ENCODE peak calls at places on chromosomes 6 and 20, in eight cellular contexts. Y, I, V, Z, C, K, F and G are unnamed samples.

GRCh38 chr20:59398552-59399265 is 98.3 kb downstream of the EDN3 start:
- DNase-seq in Y (no peak), I (no peak), V (no peak), Z (no peak), C (no peak), K (no peak), F (no peak), G (no peak)

GRCh38 chr20:35395728-35396127 is 16.0 kb downstream of the UQCC1 start:
- DNase-seq in Y (no peak), I (no peak), V (no peak), Z (no peak), C (peak; percentile 14), K (no peak), F (no peak), G (peak; percentile 85)

GRCh38 chr6:13586936-13587542 is 12.6 kb downstream of the SIRT5 start:
- DNase-seq in Y (no peak), I (no peak), V (no peak), Z (no peak), C (no peak), K (no peak), F (no peak), G (peak; percentile 23)

GRCh38 chr6:116672306-116672705 is 3.7 kb upstream of the ZUP1 start:
- DNase-seq in Y (no peak), I (no peak), V (no peak), Z (no peak), C (no peak), K (no peak), F (no peak), G (no peak)

GRCh38 chr6:169746556-169746955 is 4.8 kb downstream of the DYNLT2 start:
- DNase-seq in Y (no peak), I (no peak), V (no peak), Z (no peak), C (no peak), K (no peak), F (no peak), G (no peak)

GRCh38 chr20:4593149-4593525 is 128.6 kb upstream of the PRND start:
- DNase-seq in Y (no peak), I (no peak), V (no peak), Z (no peak), C (no peak), K (no peak), F (no peak), G (no peak)

GRCh38 chr6:170473226-170473789 is 79.8 kb downstream of the PSMB1 start:
- DNase-seq in Y (no peak), I (no peak), V (no peak), Z (no peak), C (peak; percentile 89), K (no peak), F (no peak), G (no peak)

GRCh38 chr6:117840541-117840983 is 66.5 kb upstream of the SLC35F1 start:
- DNase-seq in Y (no peak), I (no peak), V (no peak), Z (no peak), C (no peak), K (no peak), F (no peak), G (peak; percentile 60)

GRCh38 chr6:90169328-90169886 is 127.2 kb downstream of the BACH2 start:
- DNase-seq in Y (no peak), I (peak; percentile 37), V (no peak), Z (no peak), C (no peak), K (no peak), F (no peak), G (peak; percentile 6)

GRCh38 chr6:25166955-25167753 is 112.0 kb upstream of the CARMIL1 start:
- DNase-seq in Y (no peak), I (no peak), V (no peak), Z (no peak), C (no peak), K (no peak), F (no peak), G (no peak)

GRCh38 chr6:158517581-158517980 is 42.3 kb upstream of the TMEM181 start:
- DNase-seq in Y (no peak), I (no peak), V (no peak), Z (peak; percentile 23), C (no peak), K (no peak), F (no peak), G (no peak)

GRCh38 chr20:9609892-9610502 is 95.6 kb downstream of the LAMP5 start:
- DNase-seq in Y (no peak), I (peak; percentile 47), V (peak; percentile 26), Z (peak; percentile 62), C (peak; percentile 78), K (no peak), F (no peak), G (peak; percentile 65)

GRCh38 chr6:79170915-79171314 is 63.6 kb downstream of the HMGN3 start:
- DNase-seq in Y (no peak), I (no peak), V (no peak), Z (no peak), C (no peak), K (no peak), F (no peak), G (no peak)

GRCh38 chr6:161498881-161499280 is 225.0 kb upstream of the AGPAT4 start:
- DNase-seq in Y (no peak), I (no peak), V (no peak), Z (no peak), C (no peak), K (no peak), F (no peak), G (no peak)

GRCh38 chr6:20198156-20198555 is 14.1 kb downstream of the MBOAT1 start:
- DNase-seq in Y (no peak), I (no peak), V (no peak), Z (no peak), C (no peak), K (no peak), F (no peak), G (no peak)

GRCh38 chr20:57656252-57656820 is 36.1 kb upstream of the ZBP1 start:
- DNase-seq in Y (no peak), I (peak; percentile 18), V (no peak), Z (peak; percentile 54), C (no peak), K (no peak), F (no peak), G (no peak)

GRCh38 chr20:7195704-7196103 is 428.2 kb downstream of the BMP2 start:
- DNase-seq in Y (no peak), I (no peak), V (no peak), Z (no peak), C (no peak), K (no peak), F (no peak), G (peak; percentile 71)

GRCh38 chr6:139708342-139709199 is 334.1 kb upstream of the CITED2 start:
- DNase-seq in Y (no peak), I (no peak), V (no peak), Z (no peak), C (no peak), K (no peak), F (no peak), G (peak; percentile 85)

GRCh38 chr6:84492246-84493135 is 265.0 kb upstream of the CEP162 start:
- DNase-seq in Y (no peak), I (no peak), V (no peak), Z (no peak), C (no peak), K (no peak), F (no peak), G (no peak)

GRCh38 chr20:10454135-10454750 is 19.1 kb downstream of the SLX4IP start:
- DNase-seq in Y (no peak), I (no peak), V (no peak), Z (no peak), C (no peak), K (no peak), F (no peak), G (no peak)

GRCh38 chr6:112237644-112238043 is 16.7 kb downstream of the LAMA4 start:
- DNase-seq in Y (peak; percentile 53), I (peak; percentile 60), V (no peak), Z (peak; percentile 78), C (no peak), K (no peak), F (no peak), G (peak; percentile 94)

GRCh38 chr20:14178952-14179351 is 158.5 kb downstream of the FLRT3 start:
- DNase-seq in Y (no peak), I (no peak), V (no peak), Z (no peak), C (no peak), K (no peak), F (no peak), G (peak; percentile 43)

GRCh38 chr6:90534337-90535025 is 52.4 kb downstream of the MAP3K7 start:
- DNase-seq in Y (no peak), I (no peak), V (no peak), Z (no peak), C (no peak), K (no peak), F (no peak), G (no peak)

DNA sequence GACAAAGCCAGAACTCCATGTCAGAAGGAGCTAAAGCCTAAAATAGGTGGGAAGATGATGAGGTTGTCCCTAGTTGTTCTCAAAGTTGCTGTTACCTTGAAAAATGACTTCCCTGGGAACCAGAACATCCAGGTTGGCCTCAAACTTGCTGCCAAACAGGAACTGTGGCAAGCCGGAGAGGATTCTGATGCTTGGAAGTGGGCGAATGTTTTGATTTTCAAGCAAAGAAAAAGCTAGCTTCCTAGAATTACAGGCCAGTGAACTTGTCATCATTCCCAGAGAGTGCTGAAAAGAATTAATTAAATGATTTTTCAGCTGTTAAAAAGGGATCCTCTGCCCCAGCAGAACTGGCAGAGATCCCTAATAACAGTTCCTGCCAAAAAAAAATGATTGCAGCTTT is 106.2 kb upstream of the TIAM2 start:
- DNase-seq in Y (no peak), I (no peak), V (peak; percentile 24), Z (no peak), C (peak; percentile 32), K (no peak), F (no peak), G (no peak)
- H3K27ac ChIP-seq in Y (no peak overlapping the region), I (no peak overlapping the region), V (no peak overlapping the region), Z (no peak overlapping the region), C (no peak overlapping the region), K (no peak overlapping the region), F (no peak overlapping the region), G (no peak overlapping the region)

DNA sequence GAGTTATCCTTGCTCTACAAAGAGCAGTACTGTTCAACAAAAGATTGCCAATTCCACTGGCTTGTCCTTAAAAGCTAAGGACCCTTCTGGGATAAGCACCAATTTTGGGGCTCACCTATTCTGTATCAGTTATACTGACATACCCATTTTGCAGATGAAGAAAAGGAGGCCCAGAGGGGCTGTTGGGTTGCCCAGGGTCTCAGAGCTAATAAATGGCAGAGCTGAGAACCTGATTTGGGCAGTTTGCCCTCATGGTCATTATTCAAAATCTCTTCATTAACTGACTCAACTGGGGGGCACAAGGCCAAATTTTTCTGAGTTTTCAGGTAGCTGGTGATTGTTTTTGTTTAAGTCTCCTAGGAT is 31.3 kb downstream of the NSFL1C start:
- DNase-seq in Y (no peak), I (no peak), V (no peak), Z (no peak), C (no peak), K (no peak), F (no peak), G (no peak)
- H3K27ac ChIP-seq in Y (no peak overlapping the region), I (no peak overlapping the region), V (no peak overlapping the region), Z (no peak overlapping the region), C (no peak overlapping the region), K (no peak overlapping the region), F (no peak overlapping the region), G (no peak overlapping the region)

GRCh38 chr6:36130672-36131516 is 581 bp downstream of the MAPK13 start:
- DNase-seq in Y (no peak), I (no peak), V (no peak), Z (no peak), C (no peak), K (peak; percentile 46), F (peak; percentile 93), G (peak; percentile 39)
- H3K27ac ChIP-seq in Y (no peak overlapping the region), I (no peak overlapping the region), V (no peak overlapping the region), Z (no peak overlapping the region), C (no peak overlapping the region), K (peak overlapping the region; percentile 88), F (peak overlapping the region; percentile 80), G (peak overlapping the region; percentile 13)

GRCh38 chr6:166752928-166753721 is 126.1 kb upstream of the RPS6KA2 start:
- DNase-seq in Y (no peak), I (no peak), V (no peak), Z (no peak), C (no peak), K (no peak), F (no peak), G (no peak)
- H3K27ac ChIP-seq in Y (no peak overlapping the region), I (no peak overlapping the region), V (no peak overlapping the region), Z (no peak overlapping the region), C (no peak overlapping the region), K (no peak overlapping the region), F (no peak overlapping the region), G (no peak overlapping the region)